ENCODE peak calls at places on chromosomes 6 and 20, in four cellular contexts. P is upper lobe of right lung, V is neuronal stem cell, M is stomach. O is an unnamed sample.

GRCh38 chr20:50301712-50302111 is 111.1 kb downstream of the CEBPB start:
- DNase-seq in P (no peak), V (no peak), M (no peak), O (no peak)

GRCh38 chr6:110329729-110330436 is 28.3 kb downstream of the METTL24 start:
- DNase-seq in P (no peak), V (no peak), M (no peak), O (no peak)

GRCh38 chr20:19976595-19977372 is 40.4 kb upstream of the NAA20 start:
- DNase-seq in P (peak; percentile 84), V (no peak), M (peak; percentile 62), O (no peak)

GRCh38 chr6:138289739-138290138 is 71.4 kb upstream of the PBOV1 start:
- DNase-seq in P (no peak), V (no peak), M (peak; percentile 38), O (no peak)

GRCh38 chr6:13413906-13414555 is 73.4 kb downstream of the GFOD1 start:
- DNase-seq in P (no peak), V (no peak), M (no peak), O (no peak)

GRCh38 chr6:4772750-4773149 is 3.5 kb upstream of the CDYL start:
- DNase-seq in P (no peak), V (no peak), M (no peak), O (no peak)

GRCh38 chr20:4513720-4514119 is 208.0 kb upstream of the PRND start:
- DNase-seq in P (no peak), V (no peak), M (no peak), O (no peak)

GRCh38 chr6:27188885-27189418 is 58.5 kb upstream of the PRSS16 start:
- DNase-seq in P (no peak), V (peak; percentile 77), M (peak; percentile 68), O (peak; percentile 18)

GRCh38 chr20:17236766-17237165 is 9.9 kb downstream of the PCSK2 start:
- DNase-seq in P (no peak), V (no peak), M (no peak), O (no peak)

GRCh38 chr6:48667797-48668196 is 556.8 kb upstream of the PTCHD4 start:
- DNase-seq in P (no peak), V (no peak), M (no peak), O (no peak)

GRCh38 chr6:113879186-113880096 is 22.3 kb downstream of the MARCKS start:
- DNase-seq in P (no peak), V (peak; percentile 31), M (peak; percentile 54), O (no peak)

GRCh38 chr6:3808759-3809514 is 40.2 kb upstream of the FAM50B start:
- DNase-seq in P (no peak), V (no peak), M (peak; percentile 55), O (no peak)

GRCh38 chr6:122452509-122452908 is 19.1 kb downstream of the SERINC1 start:
- DNase-seq in P (no peak), V (no peak), M (no peak), O (no peak)

DNA sequence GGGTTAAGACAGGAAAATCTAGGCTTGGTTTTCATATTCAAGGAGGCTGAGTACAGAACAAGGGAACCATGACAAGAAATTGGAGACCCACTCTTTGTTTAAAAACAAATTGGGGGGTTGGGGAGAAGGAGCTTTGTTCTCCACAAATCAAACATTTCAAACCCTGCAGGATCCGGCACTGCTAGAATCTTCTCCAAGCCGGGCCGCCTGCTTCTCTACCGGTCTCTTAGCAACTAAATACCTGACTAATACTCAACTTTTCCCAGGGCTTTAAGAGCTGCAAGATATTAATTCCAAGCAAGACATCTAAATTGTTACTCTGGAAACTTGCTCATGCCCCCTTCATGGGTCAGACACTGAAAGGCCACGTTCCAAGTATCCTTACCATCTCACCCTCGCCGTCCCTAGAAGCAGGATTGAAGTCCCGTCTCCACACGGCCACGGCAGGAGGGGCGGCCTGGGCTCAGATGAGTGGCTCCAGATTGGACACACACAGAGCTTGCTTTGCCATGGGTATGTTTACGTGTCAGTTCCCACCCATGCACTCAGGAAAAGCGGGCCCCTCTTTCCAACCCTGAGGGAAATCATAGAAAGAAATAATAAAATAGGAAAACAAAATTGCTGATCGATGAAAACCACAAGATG is 126.4 kb upstream of the CDH4 start:
- DNase-seq in P (peak; percentile 36), V (no peak), M (no peak), O (no peak)
- H3K27ac ChIP-seq in P (no peak overlapping the region), V (no peak overlapping the region), M (no peak overlapping the region), O (no peak overlapping the region)

GRCh38 chr6:129684903-129685639 is 24.9 kb downstream of the ARHGAP18 start:
- DNase-seq in P (no peak), V (no peak), M (no peak), O (no peak)

GRCh38 chr6:129683606-129684322 is 26.2 kb downstream of the ARHGAP18 start:
- DNase-seq in P (peak; percentile 75), V (no peak), M (peak; percentile 72), O (peak; percentile 67)

GRCh38 chr6:129685640-129686031 is 24.3 kb downstream of the ARHGAP18 start:
- DNase-seq in P (no peak), V (no peak), M (no peak), O (no peak)

GRCh38 chr6:129686941-129687627 is 22.9 kb downstream of the ARHGAP18 start:
- DNase-seq in P (no peak), V (no peak), M (no peak), O (peak; percentile 39)

DNA sequence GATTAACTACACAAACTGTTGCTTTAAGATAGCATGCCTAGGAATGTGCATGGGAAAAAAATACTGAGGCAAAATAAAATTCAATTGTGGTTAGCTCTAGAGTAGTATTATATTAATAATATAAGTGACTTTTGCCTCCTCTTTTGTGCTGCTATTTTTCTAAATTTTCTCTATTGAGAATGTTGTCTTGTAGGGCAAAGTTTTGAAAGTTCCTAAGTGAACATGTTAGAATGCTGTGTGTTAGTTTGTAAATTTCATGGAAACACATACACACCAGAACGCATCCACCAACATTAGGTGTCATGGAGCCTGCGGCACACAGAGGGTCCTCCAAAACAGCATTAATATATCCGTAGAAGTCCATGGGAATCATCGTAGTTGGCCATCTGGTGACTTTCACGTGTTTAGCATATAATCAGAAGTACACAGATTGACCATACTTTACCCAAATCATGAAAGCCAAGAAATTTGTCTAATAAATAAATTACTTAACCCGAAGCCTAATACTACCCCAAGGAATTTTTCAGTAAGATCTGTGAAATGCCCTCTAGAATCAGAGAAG is 25.6 kb downstream of the ARHGAP18 start:
- DNase-seq in P (no peak), V (no peak), M (no peak), O (no peak)
- H3K4me3 ChIP-seq in P (no peak overlapping the region), V (no peak overlapping the region), M (no peak overlapping the region), O (no peak overlapping the region)

GRCh38 chr20:56628015-56628872 is 862 bp upstream of the TFAP2C start:
- DNase-seq in P (no peak), V (no peak), M (no peak), O (no peak)

GRCh38 chr20:56630086-56630493 is 984 bp downstream of the TFAP2C start:
- DNase-seq in P (peak; percentile 90), V (peak; percentile 76), M (peak; percentile 43), O (no peak)

GRCh38 chr20:56628873-56629463 is at the start of gene TFAP2C:
- DNase-seq in P (peak; percentile 92), V (peak; percentile 61), M (peak; percentile 71), O (no peak)

GRCh38 chr20:56630506-56631317 is 1.6 kb downstream of the TFAP2C start:
- DNase-seq in P (no peak), V (no peak), M (no peak), O (no peak)

GRCh38 chr20:56629464-56630085 is 469 bp downstream of the TFAP2C start:
- DNase-seq in P (no peak), V (no peak), M (no peak), O (no peak)
- H3K27me3 ChIP-seq in P (peaks cover 96% of the 10 kb centered on the region), V (peaks cover 90% of the 10 kb centered on the region), M (peaks cover 100% of the 10 kb centered on the region), O (peaks cover 12% of the 10 kb centered on the region)

GRCh38 chr6:164063346-164063745 is 648.8 kb downstream of the QKI start:
- DNase-seq in P (no peak), V (no peak), M (no peak), O (no peak)
- H3K27ac ChIP-seq in P (no peak overlapping the region), V (no peak overlapping the region), M (no peak overlapping the region), O (no peak overlapping the region)

DNA sequence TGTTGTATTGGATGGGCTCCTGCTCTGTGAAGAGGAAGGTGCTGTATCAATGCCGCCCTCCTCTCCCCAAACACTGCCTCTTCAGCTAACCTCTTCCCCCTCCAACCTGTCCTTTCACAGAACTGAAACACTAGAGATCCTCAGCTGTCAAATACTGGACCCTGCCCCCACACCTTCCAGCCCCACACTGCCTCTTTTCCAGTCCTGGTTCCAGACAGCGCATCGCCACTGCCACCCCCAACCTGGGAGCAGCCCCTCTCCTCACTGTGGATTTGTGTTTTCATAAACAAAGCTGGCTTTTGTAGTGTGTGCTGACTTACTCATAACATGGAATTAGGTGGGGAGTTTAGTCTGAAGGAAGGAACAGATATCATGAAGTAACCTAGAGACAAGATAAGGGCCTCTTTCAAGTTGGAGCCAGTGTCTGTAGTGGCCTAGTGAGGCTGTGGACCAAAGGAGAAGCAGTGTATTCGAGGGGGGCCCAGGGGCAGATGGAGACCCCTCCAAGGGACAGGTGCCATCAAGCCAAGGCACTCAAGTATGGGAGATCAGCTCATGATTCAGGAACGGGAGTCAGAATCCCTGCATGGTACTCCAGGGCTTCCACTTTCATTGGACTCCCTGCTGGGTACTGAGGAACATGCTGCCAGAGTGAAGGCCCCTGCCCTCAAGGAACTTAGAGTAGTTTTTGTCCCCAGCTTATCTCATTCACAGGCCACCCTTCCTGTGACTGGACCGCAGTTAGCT is 2.1 kb downstream of the SCUBE3 start:
- DNase-seq in P (no peak), V (no peak), M (no peak), O (no peak)
- H3K4me3 ChIP-seq in P (no peak overlapping the region), V (peak overlapping the region; percentile 55), M (no peak overlapping the region), O (no peak overlapping the region)

GRCh38 chr20:23037017-23037481 is 1.9 kb downstream of the SSTR4 start:
- DNase-seq in P (no peak), V (no peak), M (no peak), O (no peak)
- H3K27me3 ChIP-seq in P (peaks cover 27% of the 10 kb centered on the region), V (peaks cover 40% of the 10 kb centered on the region), M (peaks cover 48% of the 10 kb centered on the region), O (no peaks in the 10 kb centered on the region)

GRCh38 chr6:39849764-39850163 is 57.6 kb downstream of the DAAM2 start:
- DNase-seq in P (no peak), V (no peak), M (no peak), O (no peak)
- H3K27ac ChIP-seq in P (no peak overlapping the region), V (no peak overlapping the region), M (peak overlapping the region; percentile 32), O (no peak overlapping the region)

DNA sequence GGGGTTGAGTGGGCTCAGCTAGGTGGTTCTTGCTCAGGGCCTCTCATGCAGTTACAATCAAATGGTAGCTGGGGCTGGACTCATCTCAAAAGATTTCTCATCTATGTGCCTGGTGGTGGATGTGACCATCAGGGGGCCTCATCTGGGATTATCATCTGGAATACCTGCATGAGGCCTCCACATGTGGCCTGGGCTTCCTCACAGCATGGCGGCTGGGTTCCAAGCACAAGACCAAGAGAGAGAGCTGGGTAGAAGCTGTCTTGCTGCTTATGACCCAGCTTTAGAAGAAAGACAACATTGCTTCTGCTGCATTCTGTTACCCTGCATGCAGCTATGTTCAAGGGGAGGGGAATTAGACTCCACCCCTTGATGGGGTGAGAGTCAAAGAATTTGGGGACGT is 22.5 kb downstream of the ARHGAP40 start:
- DNase-seq in P (no peak), V (no peak), M (no peak), O (no peak)
- H3K4me3 ChIP-seq in P (no peak overlapping the region), V (no peak overlapping the region), M (no peak overlapping the region), O (no peak overlapping the region)

O was measured in effector memory CD4-positive, alpha-beta T cell.